ENCODE peak calls at places on chromosomes 5 and 9, in nine cellular contexts. F is Peyer's patch; P is tibial artery; D is CD4-positive, CD25-positive, alpha-beta regulatory T cell; Y is GM23338; V is tibial nerve; A is GM23248; R is spleen; E is vagina. U is an unnamed sample.
A peak's percentile ranks its signal among the peaks of the same experiment; 100 is the strongest.

GRCh38 chr5:133496631-133497030 is 115.7 kb downstream of the FSTL4 start:
- DNase-seq in F (no peak), P (no peak), D (no peak), Y (no peak), V (no peak), A (no peak), R (no peak), E (no peak), U (no peak)

GRCh38 chr5:159972538-159973362 is 36.2 kb upstream of the TTC1 start:
- DNase-seq in F (no peak), P (no peak), D (no peak), Y (peak; percentile 53), V (no peak), A (no peak), R (no peak), E (peak; percentile 79), U (no peak)

GRCh38 chr9:19028835-19029451 is 4.1 kb downstream of the SAXO1 start:
- DNase-seq in F (no peak), P (no peak), D (no peak), Y (peak; percentile 85), V (no peak), A (peak; percentile 80), R (no peak), E (no peak), U (no peak)

GRCh38 chr5:125487231-125487630 is 740.8 kb upstream of the ZNF608 start:
- DNase-seq in F (no peak), P (no peak), D (no peak), Y (no peak), V (no peak), A (peak; percentile 5), R (no peak), E (no peak), U (no peak)

GRCh38 chr5:96936431-96937221 is 746 bp downstream of the LNPEP start:
- DNase-seq in F (no peak), P (peak; percentile 69), D (peak; percentile 32), Y (peak; percentile 53), V (no peak), A (peak; percentile 71), R (peak; percentile 89), E (no peak), U (peak; percentile 72)

GRCh38 chr5:126369995-126370731 is 53.0 kb upstream of the GRAMD2B start:
- DNase-seq in F (peak; percentile 53), P (no peak), D (no peak), Y (peak; percentile 45), V (no peak), A (peak; percentile 53), R (no peak), E (no peak), U (no peak)

GRCh38 chr5:165459232-165459631 is 1953.8 kb downstream of the MAT2B start:
- DNase-seq in F (no peak), P (no peak), D (no peak), Y (no peak), V (no peak), A (no peak), R (no peak), E (no peak), U (no peak)

GRCh38 chr5:139636207-139636792 is 11.8 kb upstream of the CXXC5 start:
- DNase-seq in F (no peak), P (no peak), D (peak; percentile 40), Y (no peak), V (no peak), A (peak; percentile 44), R (peak; percentile 95), E (no peak), U (no peak)

GRCh38 chr9:132090771-132091170 is 11.1 kb upstream of the MED27 start:
- DNase-seq in F (no peak), P (no peak), D (no peak), Y (no peak), V (no peak), A (peak; percentile 45), R (no peak), E (no peak), U (no peak)

GRCh38 chr9:76490249-76490990 is 31.4 kb downstream of the GCNT1 start:
- DNase-seq in F (no peak), P (no peak), D (no peak), Y (no peak), V (no peak), A (no peak), R (no peak), E (no peak), U (no peak)

GRCh38 chr9:134040176-134040565 is 14.9 kb downstream of the BRD3OS start:
- DNase-seq in F (no peak), P (no peak), D (no peak), Y (no peak), V (no peak), A (no peak), R (peak; percentile 65), E (no peak), U (no peak)

GRCh38 chr5:151014680-151015343 is 5.6 kb upstream of the GPX3 start:
- DNase-seq in F (no peak), P (peak; percentile 32), D (no peak), Y (no peak), V (no peak), A (no peak), R (no peak), E (no peak), U (no peak)

GRCh38 chr9:20988916-20989315 is 42.5 kb downstream of the HACD4 start:
- DNase-seq in F (no peak), P (no peak), D (no peak), Y (no peak), V (no peak), A (peak; percentile 42), R (no peak), E (no peak), U (no peak)

GRCh38 chr5:31864015-31864414 is 225.1 kb downstream of the PDZD2 start:
- DNase-seq in F (no peak), P (no peak), D (no peak), Y (peak; percentile 32), V (no peak), A (no peak), R (no peak), E (no peak), U (no peak)

GRCh38 chr5:107389130-107389553 is 281.6 kb downstream of the EFNA5 start:
- DNase-seq in F (no peak), P (no peak), D (no peak), Y (no peak), V (no peak), A (peak; percentile 60), R (no peak), E (no peak), U (no peak)
- H3K27ac ChIP-seq in F (no peak overlapping the region), P (no peak overlapping the region), D (no peak overlapping the region), Y (no peak overlapping the region), V (no peak overlapping the region), A (peak overlapping the region; percentile 72), R (peak overlapping the region; percentile 69), E (peak overlapping the region; percentile 45), U (no peak overlapping the region)

DNA sequence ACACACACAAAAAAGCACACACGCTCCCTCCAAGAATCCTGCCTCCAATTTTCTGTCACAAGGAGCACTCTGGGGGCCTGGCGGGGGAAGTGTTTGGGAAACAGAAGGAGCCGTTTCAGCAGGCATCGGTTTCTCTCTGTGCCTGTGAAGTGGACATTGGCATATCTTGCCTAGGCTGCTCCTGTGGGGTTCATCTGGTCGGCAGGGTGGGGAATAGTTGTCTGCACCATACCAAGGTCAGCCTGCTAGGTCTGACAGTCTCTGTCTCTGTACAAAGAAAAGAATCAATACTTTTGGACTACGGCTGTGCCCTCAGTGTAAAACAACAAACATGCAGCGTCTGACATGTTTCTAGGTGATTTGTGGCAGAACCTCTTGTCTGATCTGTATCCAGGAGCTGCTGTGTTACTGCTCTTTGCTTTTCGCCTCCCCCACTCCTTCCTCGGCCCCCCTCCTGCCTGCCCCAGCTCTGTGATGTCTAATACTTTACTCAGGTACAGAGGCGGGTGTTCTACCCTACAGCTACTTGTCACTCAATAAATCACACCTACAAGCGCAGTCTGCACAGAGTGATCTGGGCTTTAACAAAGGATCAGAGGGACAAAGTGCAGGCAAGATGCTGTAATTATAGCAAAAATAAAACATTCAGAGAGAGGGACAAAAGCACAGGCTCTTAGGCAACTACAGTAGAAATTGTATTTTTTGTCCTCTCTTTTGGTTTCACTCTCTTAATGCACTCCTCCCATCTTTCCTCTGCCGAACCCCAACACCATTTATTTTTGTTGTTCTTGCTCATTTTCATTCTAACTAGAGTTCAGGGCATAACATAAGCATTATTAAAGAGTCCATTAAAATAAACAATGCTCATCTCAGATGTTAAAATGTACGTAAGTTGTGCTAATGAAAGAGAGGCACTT is 216.7 kb downstream of the BNC2 start:
- DNase-seq in F (no peak), P (no peak), D (no peak), Y (peak; percentile 41), V (no peak), A (no peak), R (no peak), E (no peak), U (no peak)
- H3K4me3 ChIP-seq in F (peak overlapping the region; percentile 20), P (peak overlapping the region; percentile 13), D (no peak overlapping the region), Y (peak overlapping the region; percentile 28), V (peak overlapping the region; percentile 34), A (no peak overlapping the region), R (no peak overlapping the region), E (peak overlapping the region; percentile 13), U (peak overlapping the region; percentile 28)

GRCh38 chr5:68631884-68632283 is 416.3 kb downstream of the PIK3R1 start:
- DNase-seq in F (no peak), P (no peak), D (no peak), Y (no peak), V (no peak), A (no peak), R (no peak), E (no peak), U (no peak)
- H3K27ac ChIP-seq in F (no peak overlapping the region), P (no peak overlapping the region), D (no peak overlapping the region), Y (no peak overlapping the region), V (no peak overlapping the region), A (no peak overlapping the region), R (no peak overlapping the region), E (no peak overlapping the region), U (no peak overlapping the region)

DNA sequence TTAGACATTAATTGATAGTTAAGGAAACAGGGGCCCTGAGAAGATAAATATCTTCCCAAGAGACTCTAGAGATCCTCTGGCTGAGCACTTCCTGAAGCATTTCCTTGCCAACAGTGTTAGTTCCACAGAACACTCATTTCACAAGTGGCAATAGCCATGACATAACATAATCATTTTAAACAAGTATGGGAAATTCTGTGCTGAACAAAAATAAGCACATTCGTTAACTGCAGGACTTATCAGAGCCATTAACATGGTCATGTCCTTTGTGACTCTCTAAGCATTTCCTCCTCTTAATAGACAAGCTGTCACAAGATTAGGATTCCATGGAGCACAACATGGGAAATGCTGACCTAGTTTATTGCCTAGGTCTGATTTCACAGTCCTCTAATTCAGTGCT is 184.9 kb downstream of the SNX18 start:
- DNase-seq in F (no peak), P (no peak), D (no peak), Y (no peak), V (no peak), A (peak; percentile 39), R (no peak), E (no peak), U (no peak)
- H3K4me3 ChIP-seq in F (no peak overlapping the region), P (no peak overlapping the region), D (no peak overlapping the region), Y (no peak overlapping the region), V (no peak overlapping the region), A (peak overlapping the region; percentile 36), R (no peak overlapping the region), E (no peak overlapping the region), U (no peak overlapping the region)

DNA sequence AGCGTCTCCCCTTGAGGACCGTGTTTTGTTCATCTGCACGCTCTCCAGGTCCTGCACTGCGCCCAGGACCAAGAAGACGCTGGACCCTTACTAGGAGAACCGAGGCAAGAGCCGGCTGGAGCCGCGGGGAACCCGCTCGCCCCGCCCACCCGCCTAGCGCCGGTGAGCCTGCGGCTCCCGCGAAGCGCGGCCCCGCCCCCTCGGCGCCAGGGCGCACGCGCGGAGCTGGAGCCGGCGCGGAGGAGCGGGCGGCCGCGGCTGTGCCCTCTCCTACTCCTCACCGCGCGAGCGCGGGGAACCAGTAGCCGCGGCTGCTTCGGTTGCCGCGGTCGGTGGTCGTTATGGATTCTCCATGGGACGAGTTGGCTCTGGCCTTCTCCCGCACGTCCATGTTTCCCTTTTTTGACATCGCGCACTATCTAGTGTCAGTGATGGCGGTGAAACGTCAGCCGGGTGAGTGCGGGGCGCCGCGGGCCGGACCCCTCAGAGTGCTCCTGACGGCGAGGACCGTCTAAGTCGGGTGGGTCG is at the start of gene TMEM38B:
- DNase-seq in F (peak; percentile 88), P (peak; percentile 88), D (peak; percentile 71), Y (peak; percentile 86), V (peak; percentile 36), A (peak; percentile 88), R (peak; percentile 95), E (no peak), U (peak; percentile 90)
- H3K27ac ChIP-seq in F (peak within 1 kb of the TSS; percentile 81), P (peak within 1 kb of the TSS; percentile 86), D (peak within 1 kb of the TSS; percentile 57), Y (no peak within 1 kb of the TSS), V (peak within 1 kb of the TSS; percentile 75), A (no peak within 1 kb of the TSS), R (peak within 1 kb of the TSS; percentile 69), E (peak within 1 kb of the TSS; percentile 79), U (peak within 1 kb of the TSS; percentile 18)

U was measured in upper lobe of right lung.